ENCODE peak calls at places on chromosomes 1 and 21, in four cellular contexts. G is EL, B is GM13976, J is Calu3. N is an unnamed sample.
A peak's percentile ranks its signal among the peaks of the same experiment; 100 is the strongest.

GRCh38 chr1:158717344-158717743 is 3.2 kb downstream of the OR6K3 start:
- DNase-seq in G (no peak), J (no peak), B (no peak), N (no peak)

GRCh38 chr1:158087320-158087927 is 93.3 kb upstream of the CD1D start:
- DNase-seq in G (peak; percentile 76), B (peak; percentile 77), J (peak; percentile 79), N (no peak)

GRCh38 chr1:243434594-243434993 is 178.8 kb downstream of the SDCCAG8 start:
- DNase-seq in J (no peak), G (no peak), B (no peak), N (no peak)

GRCh38 chr1:240126821-240127220 is 35.1 kb downstream of the FMN2 start:
- DNase-seq in G (peak; percentile 65), J (no peak), B (no peak), N (no peak)

GRCh38 chr1:36305915-36306209 is 306 bp upstream of the SH3D21 start:
- DNase-seq in G (peak; percentile 20), J (no peak), B (peak; percentile 34), N (no peak)

GRCh38 chr1:15975805-15976680 is at the start of gene ZBTB17:
- DNase-seq in B (peak; percentile 95), J (peak; percentile 87), G (peak; percentile 93), N (peak; percentile 95)

GRCh38 chr1:67170751-67171573 is 4.7 kb downstream of the IL23R start:
- DNase-seq in B (no peak), G (no peak), J (no peak), N (no peak)

GRCh38 chr1:223844962-223845809 is 561 bp downstream of the TP53BP2 start:
- DNase-seq in G (peak; percentile 54), B (peak; percentile 57), J (peak; percentile 60), N (peak; percentile 59)

GRCh38 chr1:185632659-185633428 is 101.3 kb upstream of the HMCN1 start:
- DNase-seq in J (no peak), B (no peak), G (no peak), N (no peak)

GRCh38 chr1:84721152-84721551 is 30.9 kb upstream of the SSX2IP start:
- DNase-seq in G (peak; percentile 70), J (no peak), B (no peak), N (no peak)

GRCh38 chr1:64199154-64199553 is 4.3 kb upstream of the UBE2U start:
- DNase-seq in G (no peak), B (no peak), J (no peak), N (no peak)

GRCh38 chr1:96425382-96426129 is 296.0 kb upstream of the PTBP2 start:
- DNase-seq in J (no peak), B (no peak), G (no peak), N (no peak)

GRCh38 chr1:151715726-151716404 is 738 bp downstream of the CELF3 start:
- DNase-seq in J (no peak), G (no peak), B (no peak), N (no peak)

GRCh38 chr1:115176189-115176588 is 86.9 kb upstream of the TSPAN2 start:
- DNase-seq in J (no peak), B (no peak), G (no peak), N (no peak)

GRCh38 chr21:29499734-29500343 is 201.1 kb downstream of the BACH1 start:
- DNase-seq in B (peak; percentile 34), J (peak; percentile 50), G (peak; percentile 61), N (no peak)

GRCh38 chr1:235567812-235568444 is 63.7 kb upstream of the B3GALNT2 start:
- DNase-seq in B (no peak), J (no peak), G (no peak), N (no peak)

GRCh38 chr1:173995475-173995874 is 26.7 kb downstream of the RC3H1 start:
- DNase-seq in J (no peak), G (no peak), B (no peak), N (no peak)

GRCh38 chr1:172266528-172267174 is 153.8 kb upstream of the C1orf105 start:
- DNase-seq in B (no peak), G (no peak), J (no peak), N (no peak)

GRCh38 chr1:37793773-37794371 is at the start of gene MANEAL:
- DNase-seq in G (peak; percentile 61), J (peak; percentile 63), B (peak; percentile 85), N (no peak)

GRCh38 chr1:90687747-90688146 is 29.4 kb downstream of the BARHL2 start:
- DNase-seq in J (no peak), B (no peak), G (no peak), N (no peak)

GRCh38 chr1:204075890-204076837 is 3.2 kb downstream of the SOX13 start:
- DNase-seq in B (no peak), J (no peak), G (no peak), N (no peak)

GRCh38 chr1:116628448-116628847 is 39.1 kb downstream of the IGSF3 start:
- DNase-seq in B (peak; percentile 60), J (no peak), G (no peak), N (no peak)

GRCh38 chr1:65467536-65467935 is 47.1 kb downstream of the LEPR start:
- DNase-seq in G (no peak), J (peak; percentile 62), B (no peak), N (no peak)

GRCh38 chr21:46151261-46151988 is 4.0 kb downstream of the FTCD start:
- DNase-seq in B (no peak), J (no peak), G (no peak), N (no peak)

GRCh38 chr1:183881387-183882084 is 76.6 kb downstream of the RGL1 start:
- DNase-seq in J (peak; percentile 96), G (peak; percentile 94), B (no peak), N (no peak)

GRCh38 chr1:156129687-156130577 is 15.4 kb downstream of the LMNA start:
- DNase-seq in B (peak; percentile 80), J (peak; percentile 99), G (peak; percentile 99), N (peak; percentile 68)

GRCh38 chr1:202964755-202965440 is 2.2 kb downstream of the CYB5R1 start:
- DNase-seq in G (peak; percentile 45), J (no peak), B (no peak), N (no peak)

N was measured in effector CD4-positive, alpha-beta T cell.